ENCODE peak calls at places on chromosomes 7 and 10, in four cellular contexts. One of them, this sample, is unnamed.

GRCh38 chr7:151836191-151836926 is 40.6 kb downstream of the PRKAG2 start:
- DNase-seq in CD4-positive, alpha-beta T cell: no peak
- DNase-seq in lower lobe of right lung: peak
- DNase-seq in heart left ventricle: no peak
- DNase-seq in this sample: no peak

GRCh38 chr10:132631348-132631735 is 93.8 kb downstream of the INPP5A start:
- DNase-seq in CD4-positive, alpha-beta T cell: no peak
- DNase-seq in lower lobe of right lung: peak
- DNase-seq in heart left ventricle: peak
- DNase-seq in this sample: peak

GRCh38 chr7:4143006-4143405 is 539.1 kb upstream of the FOXK1 start:
- DNase-seq in CD4-positive, alpha-beta T cell: no peak
- DNase-seq in lower lobe of right lung: peak
- DNase-seq in heart left ventricle: no peak
- DNase-seq in this sample: no peak

GRCh38 chr10:14389981-14390590 is 59.4 kb upstream of the FRMD4A start:
- DNase-seq in CD4-positive, alpha-beta T cell: no peak
- DNase-seq in lower lobe of right lung: no peak
- DNase-seq in heart left ventricle: no peak
- DNase-seq in this sample: no peak

GRCh38 chr7:111827863-111828504 is 265.7 kb upstream of the IMMP2L start:
- DNase-seq in CD4-positive, alpha-beta T cell: no peak
- DNase-seq in lower lobe of right lung: no peak
- DNase-seq in heart left ventricle: no peak
- DNase-seq in this sample: no peak

GRCh38 chr7:91852263-91852741 is 28.2 kb downstream of the MTERF1 start:
- DNase-seq in CD4-positive, alpha-beta T cell: no peak
- DNase-seq in lower lobe of right lung: no peak
- DNase-seq in heart left ventricle: no peak
- DNase-seq in this sample: peak

GRCh38 chr7:66258409-66258808 is 53.3 kb downstream of the TPST1 start:
- DNase-seq in CD4-positive, alpha-beta T cell: no peak
- DNase-seq in lower lobe of right lung: no peak
- DNase-seq in heart left ventricle: no peak
- DNase-seq in this sample: peak

GRCh38 chr10:50622497-50623298 is 1.1 kb downstream of the SGMS1 start:
- DNase-seq in CD4-positive, alpha-beta T cell: peak
- DNase-seq in lower lobe of right lung: peak
- DNase-seq in heart left ventricle: peak
- DNase-seq in this sample: peak

GRCh38 chr7:108347616-108348015 is 108.6 kb downstream of the NRCAM start:
- DNase-seq in CD4-positive, alpha-beta T cell: no peak
- DNase-seq in lower lobe of right lung: no peak
- DNase-seq in heart left ventricle: no peak
- DNase-seq in this sample: peak

GRCh38 chr10:118732253-118733194 is 22.2 kb downstream of the CACUL1 start:
- DNase-seq in CD4-positive, alpha-beta T cell: no peak
- DNase-seq in lower lobe of right lung: no peak
- DNase-seq in heart left ventricle: no peak
- DNase-seq in this sample: no peak

GRCh38 chr7:45917658-45918057 is 3.4 kb downstream of the IGFBP3 start:
- DNase-seq in CD4-positive, alpha-beta T cell: peak
- DNase-seq in lower lobe of right lung: peak
- DNase-seq in heart left ventricle: peak
- DNase-seq in this sample: peak

GRCh38 chr7:19099924-19100323 is 17.5 kb downstream of the TWIST1 start:
- DNase-seq in CD4-positive, alpha-beta T cell: no peak
- DNase-seq in lower lobe of right lung: no peak
- DNase-seq in heart left ventricle: no peak
- DNase-seq in this sample: no peak

GRCh38 chr7:26156454-26157365 is 4.7 kb downstream of the NFE2L3 start:
- DNase-seq in CD4-positive, alpha-beta T cell: no peak
- DNase-seq in lower lobe of right lung: no peak
- DNase-seq in heart left ventricle: no peak
- DNase-seq in this sample: no peak

GRCh38 chr10:33010132-33011037 is 52.4 kb upstream of the ITGB1 start:
- DNase-seq in CD4-positive, alpha-beta T cell: peak
- DNase-seq in lower lobe of right lung: no peak
- DNase-seq in heart left ventricle: no peak
- DNase-seq in this sample: peak

GRCh38 chr7:80087768-80088170 is 46.9 kb upstream of the GNAI1 start:
- DNase-seq in CD4-positive, alpha-beta T cell: no peak
- DNase-seq in lower lobe of right lung: no peak
- DNase-seq in heart left ventricle: no peak
- DNase-seq in this sample: no peak

GRCh38 chr10:7605565-7606295 is 61.0 kb downstream of the ITIH5 start:
- DNase-seq in CD4-positive, alpha-beta T cell: no peak
- DNase-seq in lower lobe of right lung: no peak
- DNase-seq in heart left ventricle: no peak
- DNase-seq in this sample: peak

GRCh38 chr7:140358771-140359095 is 39.6 kb downstream of the SLC37A3 start:
- DNase-seq in CD4-positive, alpha-beta T cell: no peak
- DNase-seq in lower lobe of right lung: no peak
- DNase-seq in heart left ventricle: no peak
- DNase-seq in this sample: no peak

GRCh38 chr10:60853107-60853506 is 74.8 kb downstream of the CDK1 start:
- DNase-seq in CD4-positive, alpha-beta T cell: no peak
- DNase-seq in lower lobe of right lung: no peak
- DNase-seq in heart left ventricle: peak
- DNase-seq in this sample: peak

GRCh38 chr7:1099637-1100036 is 11.7 kb downstream of the GPER1 start:
- DNase-seq in CD4-positive, alpha-beta T cell: no peak
- DNase-seq in lower lobe of right lung: no peak
- DNase-seq in heart left ventricle: no peak
- DNase-seq in this sample: no peak

DNA sequence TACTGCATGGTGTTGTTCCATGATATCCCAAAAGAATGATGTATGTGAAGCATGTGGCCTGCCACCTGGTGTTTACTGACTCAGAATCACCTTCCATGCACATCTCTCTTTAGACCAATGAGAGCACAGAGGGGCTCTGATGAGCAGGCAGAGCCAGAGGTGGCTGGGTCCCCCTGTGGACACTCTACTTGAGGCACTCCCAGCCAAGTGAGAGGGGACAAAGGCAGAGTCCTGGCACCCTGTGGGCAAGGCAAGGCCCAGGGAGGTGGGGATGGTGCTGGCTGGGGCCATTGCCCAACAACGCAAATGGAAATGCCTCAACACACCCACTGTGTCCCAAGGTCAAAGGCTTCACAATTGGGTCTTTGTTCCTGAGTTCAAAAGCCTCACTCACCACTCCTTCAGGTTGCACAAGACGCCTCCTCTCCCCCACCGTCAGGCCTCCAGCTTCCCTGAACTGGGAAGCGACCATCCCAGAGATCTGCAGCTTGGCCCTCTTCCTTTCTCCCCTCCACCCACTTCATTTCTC is 164.6 kb downstream of the NEURL1 start:
- DNase-seq in CD4-positive, alpha-beta T cell: no peak
- DNase-seq in lower lobe of right lung: no peak
- DNase-seq in heart left ventricle: no peak
- DNase-seq in this sample: no peak
- H3K27ac ChIP-seq in CD4-positive, alpha-beta T cell: no peak
- H3K27ac ChIP-seq in lower lobe of right lung: no peak
- H3K27ac ChIP-seq in heart left ventricle: no peak
- H3K27ac ChIP-seq in this sample: no peak

DNA sequence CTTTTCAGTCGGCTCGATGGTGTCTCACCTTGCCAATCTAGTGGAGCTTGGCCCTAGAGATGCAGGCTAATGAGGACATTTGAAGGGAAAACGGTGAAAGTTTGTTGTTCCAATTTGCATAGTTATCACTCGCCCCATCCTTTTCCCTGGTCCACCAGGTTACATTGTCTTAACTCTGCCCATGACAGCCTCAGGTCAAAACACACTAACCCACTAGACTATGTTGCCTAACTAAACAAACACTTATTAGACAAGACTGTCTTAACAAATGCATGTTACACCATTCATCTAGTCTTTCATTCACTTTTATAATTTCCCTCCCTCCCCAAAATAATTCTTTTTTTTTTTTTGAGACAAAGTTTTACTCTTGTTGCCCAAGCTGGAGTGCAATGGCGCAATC is 40.7 kb downstream of the USP6NL start:
- DNase-seq in CD4-positive, alpha-beta T cell: no peak
- DNase-seq in lower lobe of right lung: no peak
- DNase-seq in heart left ventricle: no peak
- DNase-seq in this sample: no peak
- TF ChIP-seq CTCF in CD4-positive, alpha-beta T cell: no peak
- TF ChIP-seq CTCF in lower lobe of right lung: no peak
- TF ChIP-seq CTCF in heart left ventricle: no peak
- TF ChIP-seq CTCF in this sample: no peak

DNA sequence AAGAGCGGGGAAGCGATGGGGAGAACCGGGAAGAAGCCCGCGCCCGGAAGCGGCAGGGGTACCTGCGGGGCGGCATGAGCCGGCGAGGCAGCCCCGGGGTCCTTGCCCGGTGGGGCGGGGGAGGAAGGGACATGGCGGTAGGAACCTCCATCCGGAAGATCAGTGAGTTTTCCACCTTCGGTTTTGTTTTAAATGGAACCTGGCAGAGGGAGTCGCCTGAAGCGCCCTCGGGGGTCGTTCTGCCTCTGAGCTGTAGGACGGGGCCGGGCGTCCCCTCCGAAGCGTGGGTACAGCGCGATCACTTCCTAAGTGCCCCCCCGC is 471 bp downstream of the PFKP start:
- DNase-seq in CD4-positive, alpha-beta T cell: no peak
- DNase-seq in lower lobe of right lung: no peak
- DNase-seq in heart left ventricle: no peak
- DNase-seq in this sample: no peak
- H3K27ac ChIP-seq in CD4-positive, alpha-beta T cell: peak
- H3K27ac ChIP-seq in lower lobe of right lung: peak
- H3K27ac ChIP-seq in heart left ventricle: peak
- H3K27ac ChIP-seq in this sample: peak

GRCh38 chr7:101208794-101209193 is 8.0 kb upstream of the MOGAT3 start:
- DNase-seq in CD4-positive, alpha-beta T cell: no peak
- DNase-seq in lower lobe of right lung: no peak
- DNase-seq in heart left ventricle: no peak
- DNase-seq in this sample: no peak

GRCh38 chr7:101210143-101210542 is 7.2 kb downstream of the PLOD3 start:
- DNase-seq in CD4-positive, alpha-beta T cell: no peak
- DNase-seq in lower lobe of right lung: no peak
- DNase-seq in heart left ventricle: no peak
- DNase-seq in this sample: no peak

GRCh38 chr7:101211501-101211900 is 5.9 kb downstream of the PLOD3 start:
- DNase-seq in CD4-positive, alpha-beta T cell: no peak
- DNase-seq in lower lobe of right lung: no peak
- DNase-seq in heart left ventricle: no peak
- DNase-seq in this sample: no peak

GRCh38 chr7:101216001-101216859 is 1.2 kb downstream of the PLOD3 start:
- DNase-seq in CD4-positive, alpha-beta T cell: peak
- DNase-seq in lower lobe of right lung: peak
- DNase-seq in heart left ventricle: no peak
- DNase-seq in this sample: peak

DNA sequence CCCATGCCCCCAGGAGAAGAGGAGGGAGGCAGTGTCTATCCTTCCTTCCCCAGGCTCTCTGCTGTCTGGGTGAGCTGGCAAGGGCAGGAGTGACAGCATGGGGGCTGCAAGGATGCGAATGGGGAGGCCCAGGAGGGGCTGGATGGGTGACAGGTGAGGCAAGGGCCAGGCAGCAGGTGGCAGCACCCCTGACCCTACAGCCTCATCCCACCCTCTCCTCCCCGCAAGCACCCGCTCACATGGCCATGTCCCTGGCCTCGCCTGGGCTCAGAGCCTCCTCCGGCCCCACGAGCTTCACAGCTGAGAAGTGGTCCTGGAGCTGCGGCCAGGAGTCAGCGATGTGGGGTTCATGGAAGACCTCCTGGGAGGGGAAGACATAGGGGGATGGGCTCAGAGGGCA is 5.4 kb downstream of the PLOD3 start:
- DNase-seq in CD4-positive, alpha-beta T cell: no peak
- DNase-seq in lower lobe of right lung: no peak
- DNase-seq in heart left ventricle: no peak
- DNase-seq in this sample: no peak
- TF ChIP-seq CTCF in CD4-positive, alpha-beta T cell: no peak
- TF ChIP-seq CTCF in lower lobe of right lung: no peak
- TF ChIP-seq CTCF in heart left ventricle: no peak
- TF ChIP-seq CTCF in this sample: no peak

GRCh38 chr7:12572941-12573340 is 2.4 kb downstream of the SCIN start:
- DNase-seq in CD4-positive, alpha-beta T cell: no peak
- DNase-seq in lower lobe of right lung: no peak
- DNase-seq in heart left ventricle: no peak
- DNase-seq in this sample: no peak

GRCh38 chr7:12571691-12572090 is 1.2 kb downstream of the SCIN start:
- DNase-seq in CD4-positive, alpha-beta T cell: no peak
- DNase-seq in lower lobe of right lung: no peak
- DNase-seq in heart left ventricle: no peak
- DNase-seq in this sample: no peak

GRCh38 chr7:12570529-12571461 is at the start of gene SCIN:
- DNase-seq in CD4-positive, alpha-beta T cell: no peak
- DNase-seq in lower lobe of right lung: peak
- DNase-seq in heart left ventricle: no peak
- DNase-seq in this sample: peak

GRCh38 chr7:12570148-12570528 is 382 bp upstream of the SCIN start:
- DNase-seq in CD4-positive, alpha-beta T cell: no peak
- DNase-seq in lower lobe of right lung: peak
- DNase-seq in heart left ventricle: no peak
- DNase-seq in this sample: no peak

GRCh38 chr7:12573885-12574284 is 3.4 kb downstream of the SCIN start:
- DNase-seq in CD4-positive, alpha-beta T cell: no peak
- DNase-seq in lower lobe of right lung: no peak
- DNase-seq in heart left ventricle: no peak
- DNase-seq in this sample: no peak
- H3K27ac ChIP-seq in CD4-positive, alpha-beta T cell: no peak
- H3K27ac ChIP-seq in lower lobe of right lung: no peak
- H3K27ac ChIP-seq in heart left ventricle: no peak
- H3K27ac ChIP-seq in this sample: no peak

DNA sequence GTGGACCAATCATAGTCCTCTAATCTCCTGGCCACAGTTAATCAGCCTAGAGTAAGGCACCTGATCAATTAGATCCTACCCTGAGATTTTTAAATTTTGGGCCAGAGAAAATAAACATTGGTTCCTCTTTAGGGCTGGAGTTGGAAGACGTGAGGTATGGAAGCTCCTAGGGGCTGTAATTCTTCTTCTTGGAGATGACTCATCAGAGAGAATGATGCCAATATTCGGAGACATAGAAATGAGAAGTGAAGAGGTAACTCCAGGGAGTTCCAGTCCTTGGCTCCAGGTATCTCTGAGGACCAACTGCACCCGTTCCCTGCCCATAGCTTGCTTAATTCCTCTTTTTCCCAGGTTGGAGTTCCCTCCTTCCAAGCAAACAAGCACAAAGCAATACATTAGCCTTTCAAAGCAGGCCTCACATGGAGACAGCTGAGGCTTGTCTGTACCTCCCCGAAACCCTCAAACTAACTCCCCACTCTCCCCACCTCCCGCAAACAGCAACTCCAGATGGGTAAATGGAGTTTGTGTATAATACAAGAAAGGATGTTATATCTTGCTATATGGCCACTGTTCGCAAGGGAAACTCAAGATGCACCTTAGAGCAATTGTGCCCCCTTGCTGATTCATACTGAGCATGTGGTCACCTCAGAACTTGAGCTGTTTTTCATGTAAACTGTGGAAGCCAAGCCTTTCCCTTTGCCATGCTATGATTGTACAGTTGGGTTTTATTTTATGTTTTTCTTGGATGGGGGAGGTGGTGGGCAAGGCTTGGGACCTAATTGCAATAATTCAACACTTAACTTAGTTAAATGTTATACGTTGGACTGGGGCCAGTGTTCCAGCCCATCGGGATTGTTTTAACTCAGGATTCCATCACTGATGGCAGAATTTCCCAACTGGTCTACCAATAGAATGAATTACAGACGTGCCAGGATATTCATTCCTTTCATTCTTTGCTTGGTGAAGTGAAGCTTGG is 29.3 kb downstream of the PIK3AP1 start:
- DNase-seq in CD4-positive, alpha-beta T cell: no peak
- DNase-seq in lower lobe of right lung: no peak
- DNase-seq in heart left ventricle: no peak
- DNase-seq in this sample: no peak
- TF ChIP-seq CTCF in CD4-positive, alpha-beta T cell: no peak
- TF ChIP-seq CTCF in lower lobe of right lung: no peak
- TF ChIP-seq CTCF in heart left ventricle: no peak
- TF ChIP-seq CTCF in this sample: no peak

This sample was measured in cardiac muscle cell.